ENCODE peak calls at places on chromosome 1, in five cellular contexts. T is AG04450, A is tibial nerve, W is fibroblast of lung, N is choroid plexus epithelial cell. K is an unnamed sample.
A peak's percentile ranks its signal among the peaks of the same experiment; 100 is the strongest.

GRCh38 chr1:169240449-169241242 is 127.0 kb downstream of the NME7 start:
- DNase-seq in N (peak; percentile 18), A (no peak), T (no peak), W (peak; percentile 23), K (no peak)

GRCh38 chr1:63893976-63894375 is 120.2 kb downstream of the ROR1 start:
- DNase-seq in A (no peak), T (no peak), N (no peak), W (no peak), K (no peak)

GRCh38 chr1:16082283-16083038 is 9.0 kb upstream of the FAM131C start:
- DNase-seq in T (no peak), N (peak; percentile 68), W (peak; percentile 60), A (peak; percentile 64), K (peak; percentile 69)

GRCh38 chr1:22660716-22661241 is 7.7 kb downstream of the C1QB start:
- DNase-seq in A (no peak), N (no peak), W (no peak), T (no peak), K (no peak)

GRCh38 chr1:115323366-115324004 is 14.6 kb downstream of the NGF start:
- DNase-seq in N (peak; percentile 31), A (no peak), T (no peak), W (peak; percentile 41), K (no peak)

GRCh38 chr1:226370144-226370923 is 37.6 kb downstream of the PARP1 start:
- DNase-seq in A (no peak), N (no peak), W (no peak), T (no peak), K (no peak)

GRCh38 chr1:218568962-218569530 is 223.9 kb downstream of the TGFB2 start:
- DNase-seq in W (no peak), A (no peak), T (no peak), N (peak; percentile 17), K (no peak)

GRCh38 chr1:8671313-8671917 is 146.0 kb downstream of the RERE start:
- DNase-seq in A (peak; percentile 67), W (peak; percentile 88), T (peak; percentile 56), N (peak; percentile 91), K (no peak)

GRCh38 chr1:54569339-54569738 is 21.3 kb downstream of the ACOT11 start:
- DNase-seq in A (no peak), N (peak; percentile 50), W (peak; percentile 15), T (no peak), K (no peak)

GRCh38 chr1:97740891-97741290 is 179.9 kb downstream of the DPYD start:
- DNase-seq in W (no peak), A (no peak), N (no peak), T (no peak), K (no peak)

GRCh38 chr1:74673351-74674111 is at the start of gene ERICH3:
- DNase-seq in T (no peak), W (peak; percentile 2), N (no peak), A (no peak), K (no peak)

GRCh38 chr1:12447849-12448312 is 170.1 kb downstream of the DHRS3 start:
- DNase-seq in A (peak; percentile 54), T (no peak), N (peak; percentile 82), W (peak; percentile 55), K (no peak)

GRCh38 chr1:45567911-45568310 is 15.9 kb upstream of the NASP start:
- DNase-seq in A (no peak), T (no peak), W (no peak), N (no peak), K (no peak)

GRCh38 chr1:45568421-45568820 is 15.4 kb upstream of the NASP start:
- DNase-seq in T (no peak), N (no peak), A (no peak), W (no peak), K (no peak)

GRCh38 chr1:45566722-45567121 is 16.1 kb downstream of the AKR1A1 start:
- DNase-seq in A (peak; percentile 43), W (peak; percentile 65), T (no peak), N (no peak), K (no peak)

GRCh38 chr1:45569571-45569961 is 14.3 kb upstream of the NASP start:
- DNase-seq in A (no peak), T (no peak), W (no peak), N (no peak), K (no peak)

GRCh38 chr1:45563843-45564242 is 13.2 kb downstream of the AKR1A1 start:
- DNase-seq in A (no peak), N (no peak), W (no peak), T (no peak), K (no peak)
- TF ChIP-seq CTCF in A (no peak), N (no peak), W (no peak), T (no peak), K (no peak)

DNA sequence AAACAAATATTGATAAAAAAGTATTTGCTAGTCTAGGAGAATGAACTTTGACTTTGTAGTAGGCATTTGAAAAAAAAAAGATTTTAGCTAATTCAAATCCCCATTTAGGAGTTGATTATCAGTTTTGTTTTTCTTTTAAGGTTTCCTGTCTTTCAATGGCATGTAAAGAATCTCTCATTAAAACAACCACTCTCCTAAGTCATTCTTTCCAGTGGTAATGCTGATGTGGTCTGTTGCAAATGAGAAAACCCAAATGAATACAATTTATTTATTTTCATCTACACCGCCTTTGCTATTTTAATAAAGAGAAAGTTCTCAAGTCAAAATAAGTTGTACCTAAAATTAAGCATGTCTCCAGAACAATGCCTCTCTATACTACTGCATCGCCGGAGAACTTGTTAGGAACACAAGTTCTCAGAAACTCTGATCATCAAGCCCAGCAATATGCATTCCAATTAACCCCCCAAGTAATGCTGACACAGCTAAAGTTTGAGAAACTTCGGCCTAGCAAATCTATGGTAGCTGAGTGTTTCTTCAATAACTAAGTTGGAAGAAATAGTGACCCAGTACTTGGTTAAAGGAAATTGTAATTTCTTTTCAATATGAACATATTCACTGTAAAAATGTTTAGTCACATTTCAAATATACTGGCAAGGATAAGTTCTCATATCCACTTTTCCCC is 255.1 kb downstream of the PTPRC start:
- DNase-seq in W (no peak), T (no peak), N (peak; percentile 68), A (no peak), K (no peak)
- TF ChIP-seq CTCF in W (no peak), T (no peak), N (no peak), A (no peak), K (no peak)

DNA sequence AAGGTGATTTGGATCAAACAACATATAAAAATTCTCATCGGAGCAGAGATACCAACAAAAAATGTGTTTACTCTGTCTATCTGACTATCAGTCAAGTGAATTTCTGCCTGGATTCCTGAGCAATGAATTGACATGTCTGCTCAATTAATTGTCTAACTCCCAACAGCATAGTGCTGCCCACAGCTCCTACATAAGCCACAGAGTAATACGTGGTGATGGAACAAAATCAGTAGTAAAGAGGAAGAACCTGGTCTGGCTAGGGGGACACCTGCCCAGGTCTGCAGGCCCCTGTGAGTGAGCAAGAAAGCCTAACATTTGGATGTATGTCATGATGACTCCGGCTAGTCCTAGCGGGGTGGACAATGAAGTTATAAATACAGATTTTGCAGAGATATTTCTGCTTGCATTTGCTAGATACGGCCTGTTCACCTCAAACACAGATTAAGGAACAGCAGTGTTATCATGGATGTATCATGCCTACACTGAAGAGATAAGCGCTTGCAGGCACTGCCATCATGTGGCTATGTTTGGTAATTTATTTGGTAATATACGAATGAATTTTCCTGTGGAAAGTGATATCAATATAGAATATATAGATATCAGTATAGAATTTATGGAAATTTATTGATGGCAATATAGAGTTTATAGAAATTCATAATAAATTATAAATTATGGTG is 69.6 kb upstream of the LRRC8B start:
- DNase-seq in A (peak; percentile 64), N (peak; percentile 66), W (peak; percentile 63), T (no peak), K (no peak)
- TF ChIP-seq CTCF in A (peak; percentile 70), N (peak; percentile 77), W (peak; percentile 62), T (peak; percentile 71), K (no peak)

GRCh38 chr1:20339811-20340457 is 49.3 kb downstream of the VWA5B1 start:
- DNase-seq in A (no peak), W (no peak), N (no peak), T (no peak), K (no peak)
- TF ChIP-seq CTCF in A (no peak), W (no peak), N (no peak), T (no peak), K (no peak)

GRCh38 chr1:156624814-156625435 is 5.7 kb downstream of the HAPLN2 start:
- DNase-seq in T (no peak), A (no peak), N (no peak), W (no peak), K (no peak)
- TF ChIP-seq CTCF in T (no peak), A (no peak), N (no peak), W (no peak), K (no peak)

GRCh38 chr1:207333620-207334019 is 12.1 kb downstream of the CD55 start:
- DNase-seq in T (no peak), W (no peak), N (no peak), A (no peak), K (no peak)

GRCh38 chr1:207336559-207337467 is 15.3 kb downstream of the CD55 start:
- DNase-seq in W (peak; percentile 39), N (peak; percentile 71), T (peak; percentile 20), A (no peak), K (no peak)

DNA sequence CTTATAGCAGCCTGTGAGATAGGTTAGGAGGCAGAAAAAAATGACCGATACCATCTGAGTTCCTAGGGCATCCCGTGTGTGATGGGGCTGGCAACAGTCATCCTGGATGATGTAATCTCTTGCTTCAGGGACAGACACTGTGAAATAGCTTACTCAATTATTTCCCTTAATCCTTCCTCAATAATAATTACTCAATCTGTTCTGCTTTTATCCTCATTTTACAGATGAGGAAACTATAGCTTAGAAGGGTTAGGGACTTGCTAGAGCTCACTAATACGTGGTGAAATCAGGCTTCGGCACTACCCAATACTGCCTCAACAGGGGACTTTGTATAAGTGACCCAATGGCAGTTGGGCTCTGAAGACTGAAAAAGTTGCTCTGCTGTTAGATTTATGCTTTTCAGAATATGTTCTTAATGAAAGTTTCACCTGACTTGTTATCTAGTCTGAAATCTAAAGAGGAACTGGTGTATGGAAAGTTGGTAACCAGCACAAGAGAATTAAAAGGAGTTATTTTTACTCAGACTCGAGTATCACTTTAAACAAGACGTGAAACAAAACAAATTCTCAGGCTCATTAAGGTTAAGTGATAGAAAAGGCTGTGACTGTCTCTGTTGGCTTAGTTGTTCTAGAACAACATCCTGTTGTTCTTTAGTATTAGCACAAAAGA is 14.4 kb downstream of the CD55 start:
- DNase-seq in T (no peak), W (peak; percentile 22), N (no peak), A (peak; percentile 50), K (no peak)
- TF ChIP-seq CTCF in T (no peak), W (no peak), N (no peak), A (no peak), K (no peak)

GRCh38 chr1:180231506-180232420 is 1.7 kb downstream of the LHX4 start:
- DNase-seq in N (peak; percentile 63), T (no peak), W (peak; percentile 46), A (no peak), K (no peak)
- TF ChIP-seq CTCF in N (no peak), T (no peak), W (no peak), A (no peak), K (no peak)

GRCh38 chr1:175338447-175339135 is 146.0 kb upstream of the KIAA0040 start:
- DNase-seq in W (no peak), N (no peak), T (no peak), A (no peak), K (no peak)
- TF ChIP-seq CTCF in W (peak; percentile 5), N (peak; percentile 23), T (peak; percentile 28), A (no peak), K (no peak)

DNA sequence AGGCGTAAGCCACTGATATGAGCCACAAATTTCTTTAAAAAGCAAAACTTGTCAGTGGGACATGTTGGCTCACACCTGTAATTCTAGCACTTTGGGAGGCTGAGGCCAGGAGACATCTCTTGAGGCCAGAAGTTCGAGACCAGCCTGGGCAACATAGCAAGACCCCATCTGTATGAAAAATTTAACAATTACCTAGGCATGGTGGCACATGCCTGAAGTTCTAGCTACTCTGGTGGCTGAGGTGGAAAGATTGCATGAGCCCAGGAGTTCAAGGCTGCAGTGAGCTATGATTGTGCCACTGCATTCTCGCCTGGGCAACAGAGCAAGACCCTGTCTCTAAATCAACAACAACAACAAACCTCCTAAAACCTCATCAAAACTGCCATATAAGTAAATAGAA is 147.6 kb upstream of the BARHL2 start:
- DNase-seq in W (no peak), A (no peak), N (no peak), T (no peak), K (no peak)
- TF ChIP-seq CTCF in W (no peak), A (no peak), N (no peak), T (no peak), K (no peak)

K was measured in omental fat pad.